ENCODE peak calls at places on chromosomes 7 and 10, in five cellular contexts. O, P, F, Z and U are unnamed samples. For H3K36me3, the result is how much of the 10 kb centered on the place peaks cover.

GRCh38 chr7:129327076-129327475 is 102.2 kb downstream of the AHCYL2 start:
- DNase-seq in O (no peak), P (no peak), F (no peak), Z (no peak), U (no peak)

GRCh38 chr10:94183666-94184264 is 179.0 kb downstream of the NOC3L start:
- DNase-seq in O (peak), P (no peak), F (no peak), Z (no peak), U (no peak)

GRCh38 chr10:44186150-44186549 is 198.7 kb downstream of the CXCL12 start:
- DNase-seq in O (no peak), P (no peak), F (peak), Z (peak), U (no peak)

GRCh38 chr7:4665661-4666060 is 16.4 kb upstream of the FOXK1 start:
- DNase-seq in O (peak), P (no peak), F (no peak), Z (peak), U (no peak)

GRCh38 chr10:48885376-48885775 is 54.3 kb downstream of the LRRC18 start:
- DNase-seq in O (peak), P (no peak), F (no peak), Z (no peak), U (no peak)

GRCh38 chr10:29102636-29103035 is 186.2 kb upstream of the LYZL1 start:
- DNase-seq in O (no peak), P (no peak), F (no peak), Z (no peak), U (no peak)

GRCh38 chr7:49255061-49255460 is 330.7 kb downstream of the CDC14C start:
- DNase-seq in O (no peak), P (no peak), F (no peak), Z (no peak), U (no peak)

GRCh38 chr7:112112822-112113255 is 93.4 kb downstream of the DOCK4 start:
- DNase-seq in O (peak), P (no peak), F (peak), Z (no peak), U (no peak)

GRCh38 chr7:35565927-35566326 is 129.0 kb downstream of the HERPUD2 start:
- DNase-seq in O (no peak), P (no peak), F (no peak), Z (no peak), U (no peak)

GRCh38 chr7:157392256-157393037 is 55.6 kb downstream of the DNAJB6 start:
- DNase-seq in O (no peak), P (no peak), F (no peak), Z (peak), U (no peak)

DNA sequence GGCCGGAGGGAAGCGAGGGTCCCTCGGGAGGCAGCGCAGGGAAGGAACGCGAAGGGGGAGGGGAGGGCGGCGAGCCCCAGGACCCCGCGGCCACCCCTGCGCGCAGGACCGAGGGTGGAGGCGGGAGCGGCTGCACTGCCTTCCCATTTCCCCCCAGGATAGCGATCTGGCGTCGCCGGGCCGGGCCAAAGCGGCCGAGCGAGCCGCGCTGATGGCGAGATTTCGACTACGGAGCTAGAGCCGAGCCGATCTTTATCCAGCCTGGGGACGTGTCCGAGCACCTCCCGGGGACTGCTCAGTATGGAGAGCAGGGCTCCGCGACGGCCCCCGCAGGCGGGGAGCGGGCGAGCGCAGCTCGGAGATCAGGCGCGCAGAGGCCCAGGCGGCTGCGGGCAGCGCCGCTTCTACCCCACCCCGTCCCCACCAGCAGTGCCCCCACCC is 590 bp upstream of the CRTAC1 start:
- DNase-seq in O (no peak), P (no peak), F (peak), Z (no peak), U (peak)
- H3K27ac ChIP-seq in O (no peak), P (no peak), F (no peak), Z (no peak), U (no peak)

GRCh38 chr7:44145969-44146897 is 5.1 kb upstream of the MYL7 start:
- DNase-seq in O (peak), P (peak), F (peak), Z (peak), U (peak)
- H3K4me3 ChIP-seq in O (peak), P (peak), F (peak), Z (peak), U (peak)

DNA sequence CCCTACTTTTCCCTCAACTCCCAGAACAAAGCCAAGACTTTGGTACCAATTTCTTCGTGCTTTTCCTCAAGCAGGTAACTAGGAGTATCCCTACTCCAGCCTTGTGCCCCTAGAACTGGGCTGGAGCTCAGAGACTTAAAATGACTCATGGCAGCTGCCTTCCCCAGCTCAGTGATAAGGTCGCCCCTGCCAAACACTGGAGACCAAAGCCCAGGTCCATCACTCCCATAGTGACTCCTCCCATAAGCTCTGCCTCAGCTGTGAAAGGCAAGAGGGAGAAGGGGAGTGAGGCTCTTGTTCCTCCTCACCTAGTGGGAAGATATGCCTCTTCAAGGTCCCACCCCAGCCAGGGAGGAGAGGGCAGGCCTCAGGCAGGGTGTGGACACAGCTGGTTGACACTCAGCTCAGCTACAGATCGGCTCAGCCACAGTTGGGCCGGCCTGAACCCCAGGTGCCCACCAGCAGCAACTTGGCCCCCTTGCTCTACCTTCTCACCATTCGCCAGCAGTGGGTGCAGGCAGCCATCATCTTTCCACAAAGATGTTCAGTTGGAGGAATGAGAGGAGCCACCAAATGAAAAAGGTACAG is 13.8 kb upstream of the CYREN start:
- DNase-seq in O (no peak), P (no peak), F (no peak), Z (no peak), U (no peak)
- H3K36me3 ChIP-seq in O (under half), P (half or more), F (under half), Z (under half), U (under half)

DNA sequence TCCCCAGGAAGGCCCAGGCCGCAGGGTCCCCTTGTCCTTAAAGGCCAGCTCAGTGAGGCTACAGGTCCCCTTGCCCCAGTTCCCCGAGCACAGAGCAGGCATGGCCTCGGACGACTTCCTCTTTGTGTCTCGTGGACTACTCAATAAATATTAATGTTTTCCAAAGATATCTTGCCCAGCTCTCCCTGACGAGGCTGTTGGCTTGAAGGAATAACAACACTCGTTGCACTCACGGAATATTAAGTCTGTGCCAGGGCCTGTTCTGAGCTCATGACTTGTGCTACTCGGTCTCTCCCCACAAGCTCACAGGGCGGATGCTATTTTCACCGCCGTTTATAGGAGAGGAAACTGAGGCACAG is 68.2 kb downstream of the CUX1 start:
- DNase-seq in O (no peak), P (peak), F (no peak), Z (peak), U (peak)
- H3K27ac ChIP-seq in O (no peak), P (no peak), F (peak), Z (peak), U (peak)

GRCh38 chr10:114764656-114765055 is 56.9 kb upstream of the FHIP2A start:
- DNase-seq in O (no peak), P (no peak), F (no peak), Z (no peak), U (no peak)

GRCh38 chr10:114767101-114767588 is 54.4 kb upstream of the FHIP2A start:
- DNase-seq in O (peak), P (no peak), F (no peak), Z (no peak), U (no peak)

GRCh38 chr10:114767589-114768393 is 53.8 kb upstream of the FHIP2A start:
- DNase-seq in O (no peak), P (peak), F (no peak), Z (no peak), U (no peak)

GRCh38 chr10:114768394-114768786 is 53.2 kb upstream of the FHIP2A start:
- DNase-seq in O (no peak), P (no peak), F (no peak), Z (no peak), U (no peak)

GRCh38 chr10:114766470-114766869 is 55.1 kb upstream of the FHIP2A start:
- DNase-seq in O (no peak), P (no peak), F (no peak), Z (no peak), U (no peak)
- H3K4me3 ChIP-seq in O (no peak), P (no peak), F (no peak), Z (peak), U (no peak)